ENCODE peak calls at places on chromosomes 13 and 19, in five cellular contexts. B, O, Z, P and D are unnamed samples. For H3K4me1, the result is how much of the 10 kb centered on the place peaks cover.

GRCh38 chr19:18449552-18449951 is 11.6 kb upstream of the ISYNA1 start:
- DNase-seq in B (no peak), O (no peak), Z (no peak), P (no peak), D (no peak)

GRCh38 chr13:113010510-113010865 is 41.5 kb downstream of the MCF2L start:
- DNase-seq in B (no peak), O (no peak), Z (no peak), P (no peak), D (no peak)

GRCh38 chr19:17340302-17340870 is 3.0 kb downstream of the GTPBP3 start:
- DNase-seq in B (no peak), O (no peak), Z (peak), P (peak), D (no peak)

GRCh38 chr13:31321457-31321856 is 121.7 kb downstream of the B3GLCT start:
- DNase-seq in B (no peak), O (no peak), Z (no peak), P (no peak), D (no peak)

GRCh38 chr19:27746691-27747380 is 1466.1 kb downstream of the UQCRFS1 start:
- DNase-seq in B (peak), O (no peak), Z (peak), P (peak), D (no peak)

GRCh38 chr19:10554760-10555612 is 10.8 kb downstream of the KRI1 start:
- DNase-seq in B (no peak), O (no peak), Z (no peak), P (no peak), D (no peak)

GRCh38 chr19:54470991-54471782 is 1.9 kb downstream of the CDC42EP5 start:
- DNase-seq in B (no peak), O (no peak), Z (peak), P (peak), D (peak)

GRCh38 chr13:19597523-19597922 is 35.9 kb upstream of the MPHOSPH8 start:
- DNase-seq in B (peak), O (no peak), Z (no peak), P (no peak), D (peak)

GRCh38 chr19:35061583-35062373 is 20.3 kb downstream of the HPN start:
- DNase-seq in B (peak), O (no peak), Z (no peak), P (no peak), D (no peak)

GRCh38 chr13:31424130-31424729 is 224.5 kb downstream of the B3GLCT start:
- DNase-seq in B (peak), O (peak), Z (peak), P (peak), D (peak)

GRCh38 chr13:66114127-66114526 is 1116.0 kb downstream of the PCDH9 start:
- DNase-seq in B (peak), O (no peak), Z (no peak), P (no peak), D (no peak)

GRCh38 chr19:13104848-13105646 is 2.4 kb upstream of the LYL1 start:
- DNase-seq in B (no peak), O (no peak), Z (no peak), P (no peak), D (no peak)

GRCh38 chr13:36870050-36870692 is 49.9 kb downstream of the SMAD9 start:
- DNase-seq in B (no peak), O (no peak), Z (no peak), P (no peak), D (no peak)

GRCh38 chr13:30731658-30732390 is 3.5 kb upstream of the ALOX5AP start:
- DNase-seq in B (no peak), O (no peak), Z (no peak), P (no peak), D (no peak)

GRCh38 chr13:74825170-74825948 is 656.6 kb downstream of the TBC1D4 start:
- DNase-seq in B (peak), O (peak), Z (no peak), P (no peak), D (peak)

GRCh38 chr13:80141114-80141849 is 199.6 kb downstream of the SPRY2 start:
- DNase-seq in B (peak), O (no peak), Z (no peak), P (no peak), D (peak)

GRCh38 chr13:29935309-29935981 is 85.0 kb upstream of the UBL3 start:
- DNase-seq in B (no peak), O (no peak), Z (no peak), P (no peak), D (no peak)

GRCh38 chr19:10987621-10988297 is 26.9 kb downstream of the SMARCA4 start:
- DNase-seq in B (no peak), O (no peak), Z (no peak), P (no peak), D (no peak)

GRCh38 chr19:2016041-2016807 is 710 bp upstream of the BTBD2 start:
- DNase-seq in B (peak), O (peak), Z (peak), P (no peak), D (peak)

GRCh38 chr13:33276581-33276980 is 9.0 kb downstream of the STARD13 start:
- DNase-seq in B (no peak), O (no peak), Z (no peak), P (no peak), D (no peak)

GRCh38 chr19:18397242-18398202 is at the start of gene LRRC25:
- DNase-seq in B (no peak), O (peak), Z (peak), P (peak), D (no peak)

GRCh38 chr19:16901491-16902175 is 12.8 kb downstream of the F2RL3 start:
- DNase-seq in B (no peak), O (no peak), Z (no peak), P (no peak), D (no peak)

GRCh38 chr19:18470153-18470552 is 32.2 kb upstream of the ISYNA1 start:
- DNase-seq in B (no peak), O (no peak), Z (peak), P (peak), D (no peak)

GRCh38 chr13:102903659-102904407 is 58.0 kb downstream of the ERCC5 start:
- DNase-seq in B (peak), O (no peak), Z (no peak), P (no peak), D (peak)

GRCh38 chr13:42602910-42603309 is 29.0 kb downstream of the TNFSF11 start:
- DNase-seq in B (no peak), O (no peak), Z (no peak), P (no peak), D (no peak)

GRCh38 chr13:47949799-47950198 is 51.3 kb downstream of the SUCLA2 start:
- DNase-seq in B (no peak), O (no peak), Z (no peak), P (no peak), D (no peak)

GRCh38 chr19:44764975-44765948 is 12.4 kb upstream of the CBLC start:
- DNase-seq in B (no peak), O (no peak), Z (no peak), P (no peak), D (peak)

GRCh38 chr19:3098141-3098514 is 4.0 kb downstream of the GNA11 start:
- DNase-seq in B (no peak), O (no peak), Z (no peak), P (no peak), D (peak)

GRCh38 chr19:3096267-3096901 is 2.2 kb downstream of the GNA11 start:
- DNase-seq in B (no peak), O (no peak), Z (no peak), P (no peak), D (no peak)

GRCh38 chr19:3096902-3097326 is 2.8 kb downstream of the GNA11 start:
- DNase-seq in B (no peak), O (no peak), Z (no peak), P (no peak), D (no peak)

GRCh38 chr19:3098515-3099346 is 4.6 kb downstream of the GNA11 start:
- DNase-seq in B (peak), O (no peak), Z (no peak), P (peak), D (peak)

DNA sequence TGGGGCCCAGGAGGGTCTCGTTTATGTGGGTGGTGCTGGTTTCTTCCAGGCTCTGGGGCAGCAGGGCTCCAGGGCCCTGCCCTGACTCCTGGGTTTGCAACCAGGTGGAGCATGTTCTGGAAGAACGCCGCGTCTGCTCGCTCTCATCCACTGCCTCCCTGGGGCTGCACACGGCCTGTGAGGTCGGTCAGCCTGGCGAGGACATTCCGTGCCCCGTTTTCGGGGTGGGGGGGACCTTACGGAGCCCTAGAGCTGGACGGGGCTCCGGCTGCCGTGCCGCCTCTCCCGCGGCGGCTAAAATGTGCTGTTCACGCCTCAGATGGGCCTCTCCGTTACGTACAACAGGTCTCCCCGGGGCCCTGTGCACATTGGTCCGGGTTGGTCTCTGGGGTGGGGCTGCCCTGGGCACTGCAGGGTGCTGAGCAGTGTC is 3.3 kb downstream of the GNA11 start:
- DNase-seq in B (no peak), O (no peak), Z (no peak), P (no peak), D (no peak)
- H3K14ac ChIP-seq in B (no peak), O (no peak), Z (no peak), P (no peak), D (no peak)

GRCh38 chr19:42254083-42254849 is 662 bp downstream of the ERF start:
- DNase-seq in B (peak), O (peak), Z (peak), P (peak), D (peak)

GRCh38 chr19:42251572-42251990 is 3.3 kb downstream of the ERF start:
- DNase-seq in B (no peak), O (no peak), Z (no peak), P (no peak), D (no peak)

GRCh38 chr19:42253245-42254082 is 1.5 kb downstream of the ERF start:
- DNase-seq in B (peak), O (peak), Z (peak), P (peak), D (peak)

GRCh38 chr19:42250666-42251531 is 4.0 kb downstream of the ERF start:
- DNase-seq in B (peak), O (no peak), Z (no peak), P (no peak), D (peak)

GRCh38 chr19:42252365-42253244 is 2.3 kb downstream of the ERF start:
- DNase-seq in B (peak), O (no peak), Z (no peak), P (no peak), D (peak)
- H3K4me1 ChIP-seq in B (under half), O (under half), Z (under half), P (under half), D (under half)

DNA sequence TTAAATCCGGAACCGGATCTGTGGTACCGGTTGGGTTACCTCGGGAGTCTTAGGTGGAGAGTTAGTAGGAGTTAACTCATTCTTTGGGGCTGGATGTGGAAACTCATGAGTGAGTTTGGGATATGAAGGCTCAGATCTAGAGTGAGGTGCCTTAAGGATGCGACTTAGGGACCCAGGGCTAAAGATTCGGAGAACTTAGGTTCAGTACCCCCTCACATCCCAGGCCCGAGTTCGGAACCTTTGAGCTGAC is 317 bp downstream of the ACTMAP start:
- DNase-seq in B (no peak), O (no peak), Z (no peak), P (no peak), D (no peak)
- H3K18ac ChIP-seq in B (peak), O (peak), Z (peak), P (peak), D (peak)

GRCh38 chr19:46115396-46116109 is 8.9 kb downstream of the IGFL3 start:
- DNase-seq in B (peak), O (no peak), Z (no peak), P (no peak), D (peak)
- H3K14ac ChIP-seq in B (no peak), O (no peak), Z (no peak), P (no peak), D (no peak)

DNA sequence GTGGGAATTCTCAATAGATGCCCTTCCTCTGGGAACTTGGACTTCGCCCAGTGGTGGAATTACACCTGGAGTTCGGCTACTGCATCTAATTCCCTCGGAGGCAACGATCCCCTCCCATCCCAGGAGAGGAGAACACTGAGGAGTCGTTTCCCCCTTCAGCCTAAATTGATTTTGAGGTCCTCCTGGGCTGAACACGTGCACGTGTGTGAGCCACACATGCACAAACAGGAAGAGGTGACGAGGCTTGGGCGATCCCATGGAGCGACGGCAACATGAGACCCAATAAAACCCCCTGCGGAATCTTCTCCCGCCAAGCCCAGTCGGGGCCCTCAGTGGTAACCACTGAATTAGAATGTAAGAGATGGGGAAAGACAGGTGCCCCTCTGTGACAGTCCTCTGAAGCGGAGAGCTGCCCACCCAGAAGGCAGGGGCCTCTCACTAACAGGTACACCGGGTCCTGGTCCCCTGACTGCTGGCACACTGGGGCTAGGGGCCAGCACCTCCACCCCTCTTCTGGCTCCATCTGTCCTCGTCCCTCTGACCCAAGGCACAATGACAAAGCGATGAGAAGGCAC is 4.5 kb downstream of the MLLT1 start:
- DNase-seq in B (no peak), O (no peak), Z (no peak), P (no peak), D (no peak)
- H3K4me1 ChIP-seq in B (half or more), O (under half), Z (under half), P (under half), D (half or more)

GRCh38 chr19:38737297-38737865 is 6.9 kb downstream of the CAPN12 start:
- DNase-seq in B (no peak), O (no peak), Z (no peak), P (no peak), D (no peak)
- H3K18ac ChIP-seq in B (no peak), O (peak), Z (no peak), P (no peak), D (no peak)

DNA sequence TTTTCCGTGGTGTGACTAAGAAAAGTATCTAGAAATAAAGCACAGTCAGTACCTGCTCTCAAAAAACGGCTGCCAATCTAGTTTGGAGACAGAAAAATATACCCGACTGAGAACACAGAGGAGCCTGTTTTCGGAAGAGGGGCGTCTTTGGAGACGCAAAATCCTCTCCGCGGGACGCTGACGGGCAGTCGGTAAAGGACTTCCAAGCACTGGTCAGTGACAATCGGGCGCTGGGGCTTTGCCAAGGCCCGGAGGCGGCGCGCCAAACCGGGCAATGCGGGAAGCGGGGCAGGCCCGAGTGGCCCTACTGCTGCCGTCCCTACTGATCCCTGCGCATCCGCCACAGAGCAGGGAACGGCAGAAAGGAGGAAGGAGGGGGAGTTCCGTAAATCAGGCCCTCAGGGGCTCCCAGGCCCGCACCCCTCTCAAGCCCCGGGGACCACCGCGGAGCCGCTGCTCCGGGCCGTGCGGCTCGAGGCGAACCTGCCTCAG is 585 bp upstream of the DPY19L3 start:
- DNase-seq in B (peak), O (no peak), Z (no peak), P (peak), D (no peak)
- H3K14ac ChIP-seq in B (peak), O (peak), Z (peak), P (no peak), D (peak)